ENCODE peak calls at places on chromosomes 12 and 14, in ten cellular contexts. Y, X, N, R, G, L, F, Q, V and W are unnamed samples.

GRCh38 chr12:130983328-130984017 is 29.8 kb downstream of the ADGRD1 start:
- DNase-seq in Y (no peak), X (no peak), N (no peak), R (no peak), G (no peak), L (no peak), F (no peak), Q (no peak), V (no peak), W (no peak)

GRCh38 chr14:99132821-99133562 is 139.0 kb downstream of the BCL11B start:
- DNase-seq in Y (no peak), X (no peak), N (no peak), R (no peak), G (no peak), L (no peak), F (no peak), Q (no peak), V (no peak), W (no peak)

GRCh38 chr14:98782062-98782461 is 489.9 kb downstream of the BCL11B start:
- DNase-seq in Y (no peak), X (no peak), N (no peak), R (no peak), G (no peak), L (no peak), F (no peak), Q (no peak), V (no peak), W (no peak)

GRCh38 chr12:125111403-125111802 is 46.2 kb downstream of the AACS start:
- DNase-seq in Y (no peak), X (no peak), N (no peak), R (no peak), G (no peak), L (no peak), F (no peak), Q (no peak), V (no peak), W (no peak)

GRCh38 chr12:116962197-116962596 is 51.4 kb downstream of the FBXW8 start:
- DNase-seq in Y (no peak), X (no peak), N (no peak), R (no peak), G (no peak), L (no peak), F (no peak), Q (no peak), V (no peak), W (no peak)

GRCh38 chr14:64758711-64759554 is 54.7 kb downstream of the PLEKHG3 start:
- DNase-seq in Y (peak; percentile 86), X (peak; percentile 76), N (no peak), R (no peak), G (no peak), L (no peak), F (no peak), Q (peak; percentile 88), V (peak; percentile 94), W (no peak)

GRCh38 chr12:63276537-63277365 is 125.8 kb upstream of the AVPR1A start:
- DNase-seq in Y (peak; percentile 31), X (peak; percentile 2), N (no peak), R (no peak), G (no peak), L (peak; percentile 52), F (no peak), Q (peak; percentile 47), V (peak; percentile 13), W (no peak)

GRCh38 chr14:79516009-79516408 is 695.3 kb downstream of the DIO2 start:
- DNase-seq in Y (no peak), X (no peak), N (no peak), R (no peak), G (no peak), L (no peak), F (no peak), Q (no peak), V (no peak), W (no peak)

GRCh38 chr14:25048170-25049126 is 1.5 kb downstream of the STXBP6 start:
- DNase-seq in Y (peak; percentile 87), X (no peak), N (no peak), R (no peak), G (no peak), L (peak; percentile 1), F (no peak), Q (peak; percentile 48), V (peak; percentile 85), W (no peak)

DNA sequence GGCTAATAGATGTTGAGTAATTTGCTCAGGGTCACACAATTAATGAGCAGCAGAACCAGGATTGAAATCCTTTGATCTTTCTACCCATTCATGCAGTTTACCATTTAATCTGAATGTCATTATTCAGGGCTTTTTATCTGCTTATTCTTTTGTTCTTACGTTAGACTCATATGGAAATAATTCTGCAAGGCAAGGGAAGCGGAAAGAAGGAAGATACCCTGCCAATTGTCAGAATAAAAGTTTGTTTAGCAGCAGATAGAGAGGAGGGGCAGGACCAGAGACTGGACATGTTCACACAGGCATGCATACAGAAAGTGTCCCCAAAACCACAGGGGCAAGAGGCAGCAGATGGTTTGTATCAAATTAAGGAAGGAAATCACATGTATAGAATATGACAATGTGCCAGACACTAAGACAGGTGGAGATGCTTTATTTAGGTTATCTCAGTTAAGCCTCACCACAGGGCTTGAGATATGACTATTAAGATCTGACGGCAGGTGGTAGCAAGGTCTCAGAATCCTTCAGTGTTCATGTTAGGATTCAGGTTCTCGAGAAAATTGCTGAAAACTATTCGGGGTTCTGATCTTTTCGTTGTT is 29.8 kb downstream of the BRMS1L start:
- DNase-seq in Y (no peak), X (no peak), N (no peak), R (no peak), G (no peak), L (no peak), F (no peak), Q (no peak), V (no peak), W (no peak)
- TF ChIP-seq CTCF in Y (no peak), X (no peak), N (no peak), R (no peak), G (no peak), L (no peak), F (no peak), Q (no peak), V (no peak), W (no peak)

DNA sequence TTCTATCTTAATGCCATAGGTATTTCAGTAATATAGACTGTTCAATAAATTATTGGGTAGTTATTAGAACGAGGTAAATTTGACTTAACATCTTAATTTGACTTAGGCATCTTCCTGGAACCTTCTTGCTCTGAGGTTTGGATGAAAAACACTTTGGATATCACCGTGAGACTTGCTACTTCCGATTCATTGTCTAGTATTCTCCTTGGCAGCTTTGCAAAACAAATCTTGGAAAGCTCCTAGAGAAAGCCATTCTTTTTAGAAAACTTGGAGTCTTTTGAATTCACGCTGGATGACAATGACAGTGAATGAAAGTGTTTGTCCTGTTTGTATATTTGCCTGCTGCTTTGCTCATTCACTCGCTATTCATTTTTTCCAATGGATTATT is 222.1 kb upstream of the HMGA2 start:
- DNase-seq in Y (peak; percentile 40), X (no peak), N (no peak), R (no peak), G (no peak), L (no peak), F (no peak), Q (no peak), V (no peak), W (no peak)
- TF ChIP-seq CTCF in Y (no peak), X (no peak), N (no peak), R (no peak), G (no peak), L (no peak), F (no peak), Q (no peak), V (no peak), W (no peak)

GRCh38 chr14:21097616-21098133 is 780 bp downstream of the ZNF219 start:
- DNase-seq in Y (no peak), X (no peak), N (no peak), R (peak; percentile 41), G (no peak), L (peak; percentile 52), F (no peak), Q (no peak), V (no peak), W (no peak)

GRCh38 chr14:21096889-21097615 is 1.4 kb downstream of the ZNF219 start:
- DNase-seq in Y (no peak), X (no peak), N (no peak), R (no peak), G (no peak), L (no peak), F (no peak), Q (no peak), V (no peak), W (no peak)

GRCh38 chr14:21099596-21099985 is 1.1 kb upstream of the ZNF219 start:
- DNase-seq in Y (no peak), X (no peak), N (no peak), R (no peak), G (no peak), L (no peak), F (no peak), Q (no peak), V (no peak), W (no peak)

GRCh38 chr14:21098892-21099595 is 589 bp upstream of the ZNF219 start:
- DNase-seq in Y (no peak), X (no peak), N (no peak), R (no peak), G (no peak), L (no peak), F (no peak), Q (no peak), V (no peak), W (no peak)

DNA sequence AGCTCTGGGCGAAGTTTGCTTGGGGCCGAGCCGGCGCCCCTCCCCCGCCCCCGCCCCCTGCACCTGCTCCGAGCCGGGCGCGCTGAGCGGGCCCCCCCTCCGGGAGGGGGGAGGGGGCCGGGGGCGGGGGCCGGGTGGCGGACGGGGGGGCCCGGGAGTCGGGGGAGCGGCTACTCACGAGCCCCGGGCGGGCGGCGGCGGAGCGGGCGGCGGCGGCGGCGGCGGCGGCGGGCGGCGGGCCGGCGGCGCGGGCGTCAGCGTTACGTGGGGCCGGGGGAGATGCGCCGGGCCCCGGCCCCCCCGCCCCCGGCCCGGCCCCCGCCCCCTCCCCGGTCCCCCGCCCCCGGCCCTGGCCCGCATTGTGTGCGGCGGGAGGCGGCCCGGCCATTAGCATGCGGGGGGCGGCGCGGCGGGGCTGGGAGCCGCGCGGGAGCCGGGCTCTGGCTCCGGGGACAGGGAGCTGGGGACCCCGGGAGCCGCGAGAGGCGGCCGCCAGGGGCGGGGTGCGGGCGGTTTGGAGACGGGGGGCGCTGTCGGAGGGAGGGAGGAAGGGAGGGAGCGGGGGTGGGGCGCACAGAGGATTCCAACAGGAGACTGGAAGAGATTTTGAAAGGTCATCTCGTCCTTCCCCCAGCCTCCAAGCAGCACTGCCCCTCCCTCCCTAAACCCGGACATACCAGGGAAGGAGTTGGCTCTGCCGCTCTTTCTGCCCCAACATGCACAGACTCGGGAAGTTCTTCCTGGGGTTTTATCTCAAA is at the start of gene ZNF219:
- DNase-seq in Y (peak; percentile 54), X (no peak), N (no peak), R (peak; percentile 40), G (no peak), L (peak; percentile 73), F (no peak), Q (peak; percentile 82), V (peak; percentile 65), W (no peak)
- TF ChIP-seq CTCF in Y (no peak), X (no peak), N (no peak), R (peak; percentile 1), G (no peak), L (no peak), F (no peak), Q (peak; percentile 2), V (peak; percentile 5), W (no peak)

GRCh38 chr14:57378661-57379060 is 11.7 kb upstream of the NAA30 start:
- DNase-seq in Y (peak; percentile 42), X (no peak), N (no peak), R (no peak), G (no peak), L (no peak), F (no peak), Q (no peak), V (no peak), W (no peak)
- TF ChIP-seq CTCF in Y (no peak), X (peak; percentile 2), N (no peak), R (no peak), G (no peak), L (no peak), F (no peak), Q (no peak), V (peak; percentile 19), W (no peak)